ENCODE peak calls at places on chromosomes 4 and X, in nine cellular contexts. G is amygdala; F is tibial artery; T is H4; V is heart right ventricle; J is HT1080; C is fibroblast of villous mesenchyme; K is GDM1; Y is stimulated activated naive CD8-positive, alpha-beta T cell treated with anti-CD3 and anti-CD28 coated beads, Interleukin-15, Interleukin-2, amounts not matched to agents 100 U/mL and 50 U/mL, for 24 hours. N is an unnamed sample.

GRCh38 chrX:121356139-121356849 is 308.9 kb downstream of the GLUD2 start:
- DNase-seq in G (no peak), F (no peak), T (no peak), V (no peak), J (no peak), C (no peak), K (no peak), Y (no peak), N (no peak)

GRCh38 chr4:68907788-68908700 is 43.6 kb downstream of the UGT2A3 start:
- DNase-seq in G (no peak), F (no peak), T (no peak), V (no peak), J (no peak), C (no peak), K (no peak), Y (no peak), N (no peak)

GRCh38 chrX:2614911-2615310 is 76.2 kb upstream of the CD99 start:
- DNase-seq in G (no peak), F (no peak), T (peak), V (peak), J (peak), C (peak), K (no peak), Y (no peak), N (peak)

GRCh38 chr4:148649669-148650331 is 207.6 kb upstream of the NR3C2 start:
- DNase-seq in G (no peak), F (no peak), T (no peak), V (no peak), J (peak), C (no peak), K (no peak), Y (no peak), N (no peak)

GRCh38 chr4:7806724-7807123 is 132.9 kb downstream of the AFAP1 start:
- DNase-seq in G (no peak), F (no peak), T (no peak), V (no peak), J (no peak), C (no peak), K (no peak), Y (no peak), N (no peak)

GRCh38 chr4:26131711-26132110 is 189.1 kb upstream of the RBPJ start:
- DNase-seq in G (no peak), F (no peak), T (no peak), V (no peak), J (no peak), C (no peak), K (no peak), Y (peak), N (no peak)

GRCh38 chr4:113825272-113825671 is 63.7 kb upstream of the CAMK2D start:
- DNase-seq in G (no peak), F (no peak), T (no peak), V (no peak), J (no peak), C (no peak), K (peak), Y (peak), N (no peak)

GRCh38 chr4:123449362-123449761 is 52.8 kb downstream of the SPRY1 start:
- DNase-seq in G (no peak), F (no peak), T (no peak), V (no peak), J (no peak), C (no peak), K (no peak), Y (no peak), N (no peak)

GRCh38 chr4:25128671-25129070 is 31.6 kb downstream of the SEPSECS start:
- DNase-seq in G (no peak), F (no peak), T (no peak), V (no peak), J (no peak), C (peak), K (no peak), Y (no peak), N (no peak)

GRCh38 chr4:27973056-27973455 is 1112.4 kb downstream of the STIM2 start:
- DNase-seq in G (no peak), F (no peak), T (peak), V (no peak), J (no peak), C (peak), K (no peak), Y (no peak), N (no peak)

GRCh38 chr4:175622887-175623286 is 189.2 kb downstream of the GPM6A start:
- DNase-seq in G (no peak), F (no peak), T (no peak), V (no peak), J (no peak), C (no peak), K (no peak), Y (no peak), N (no peak)

GRCh38 chr4:56215901-56216300 is 171.4 kb downstream of the AASDH start:
- DNase-seq in G (no peak), F (no peak), T (peak), V (no peak), J (peak), C (peak), K (peak), Y (no peak), N (no peak)

GRCh38 chr4:55397024-55397520 is 1.3 kb downstream of the TMEM165 start:
- DNase-seq in G (peak), F (no peak), T (no peak), V (peak), J (no peak), C (peak), K (no peak), Y (no peak), N (no peak)

GRCh38 chr4:182188622-182189021 is 54.6 kb upstream of the TENM3 start:
- DNase-seq in G (no peak), F (no peak), T (peak), V (no peak), J (peak), C (no peak), K (no peak), Y (no peak), N (no peak)

GRCh38 chr4:4735136-4735754 is 124.2 kb upstream of the MSX1 start:
- DNase-seq in G (no peak), F (no peak), T (peak), V (no peak), J (no peak), C (no peak), K (no peak), Y (no peak), N (no peak)

GRCh38 chrX:110210417-110211139 is 107.3 kb downstream of the AMMECR1 start:
- DNase-seq in G (no peak), F (no peak), T (peak), V (no peak), J (peak), C (peak), K (no peak), Y (no peak), N (peak)

GRCh38 chrX:17170973-17171372 is 204.0 kb upstream of the NHS start:
- DNase-seq in G (no peak), F (no peak), T (no peak), V (no peak), J (no peak), C (no peak), K (no peak), Y (no peak), N (no peak)

GRCh38 chr4:104940927-104941326 is 205.7 kb upstream of the TET2 start:
- DNase-seq in G (no peak), F (no peak), T (no peak), V (no peak), J (no peak), C (no peak), K (no peak), Y (no peak), N (no peak)

GRCh38 chrX:148417934-148418333 is 82.5 kb upstream of the AFF2 start:
- DNase-seq in G (no peak), F (no peak), T (no peak), V (no peak), J (peak), C (no peak), K (no peak), Y (no peak), N (no peak)

GRCh38 chrX:2894885-2895292 is 34.2 kb downstream of the ARSD start:
- DNase-seq in G (no peak), F (no peak), T (peak), V (no peak), J (no peak), C (peak), K (no peak), Y (no peak), N (no peak)

GRCh38 chr4:76714226-76714625 is 183.7 kb downstream of the SOWAHB start:
- DNase-seq in G (no peak), F (no peak), T (no peak), V (no peak), J (no peak), C (no peak), K (no peak), Y (no peak), N (no peak)

GRCh38 chrX:41128955-41129354 is 43.7 kb downstream of the USP9X start:
- DNase-seq in G (no peak), F (no peak), T (no peak), V (no peak), J (no peak), C (no peak), K (no peak), Y (no peak), N (no peak)

GRCh38 chrX:54180403-54180802 is 2.7 kb downstream of the FAM120C start:
- DNase-seq in G (no peak), F (no peak), T (peak), V (no peak), J (peak), C (peak), K (no peak), Y (no peak), N (no peak)

GRCh38 chr4:57233391-57233790 is 123.2 kb upstream of the IGFBP7 start:
- DNase-seq in G (no peak), F (no peak), T (peak), V (no peak), J (no peak), C (peak), K (no peak), Y (no peak), N (no peak)

GRCh38 chr4:168385142-168385490 is 66.6 kb upstream of the DDX60 start:
- DNase-seq in G (no peak), F (no peak), T (no peak), V (no peak), J (no peak), C (no peak), K (no peak), Y (no peak), N (no peak)

GRCh38 chr4:57425610-57426009 is 315.4 kb upstream of the IGFBP7 start:
- DNase-seq in G (no peak), F (no peak), T (no peak), V (no peak), J (peak), C (no peak), K (no peak), Y (no peak), N (no peak)

GRCh38 chr4:85149656-85150055 is 183.2 kb upstream of the WDFY3 start:
- DNase-seq in G (no peak), F (no peak), T (no peak), V (no peak), J (peak), C (peak), K (no peak), Y (no peak), N (no peak)

GRCh38 chr4:7928711-7929505 is 10.8 kb downstream of the AFAP1 start:
- DNase-seq in G (no peak), F (no peak), T (no peak), V (no peak), J (no peak), C (peak), K (no peak), Y (no peak), N (no peak)

GRCh38 chrX:138858946-138859345 is 147.4 kb upstream of the FGF13 start:
- DNase-seq in G (no peak), F (no peak), T (no peak), V (no peak), J (peak), C (peak), K (no peak), Y (no peak), N (no peak)

GRCh38 chrX:103607385-103608304 is at the start of gene TCEAL3:
- DNase-seq in G (peak), F (peak), T (peak), V (peak), J (peak), C (peak), K (peak), Y (peak), N (no peak)

GRCh38 chr4:124641715-124642380 is 70.7 kb downstream of the ANKRD50 start:
- DNase-seq in G (no peak), F (peak), T (peak), V (peak), J (peak), C (peak), K (no peak), Y (no peak), N (peak)

GRCh38 chrX:36348509-36348908 is 429.0 kb downstream of the CFAP47 start:
- DNase-seq in G (no peak), F (no peak), T (no peak), V (no peak), J (no peak), C (no peak), K (no peak), Y (no peak), N (no peak)

GRCh38 chr4:13917010-13917409 is 289.5 kb upstream of the BOD1L1 start:
- DNase-seq in G (no peak), F (no peak), T (no peak), V (no peak), J (no peak), C (peak), K (no peak), Y (no peak), N (no peak)

GRCh38 chr4:1534076-1534872 is 128.0 kb upstream of the NKX1-1 start:
- DNase-seq in G (no peak), F (no peak), T (no peak), V (no peak), J (no peak), C (no peak), K (no peak), Y (no peak), N (no peak)

GRCh38 chrX:50988649-50989048 is 78.1 kb downstream of the BMP15 start:
- DNase-seq in G (no peak), F (no peak), T (no peak), V (peak), J (peak), C (peak), K (no peak), Y (peak), N (peak)

GRCh38 chr4:41727861-41728570 is 20.5 kb downstream of the PHOX2B start:
- DNase-seq in G (no peak), F (no peak), T (no peak), V (no peak), J (no peak), C (no peak), K (no peak), Y (no peak), N (no peak)

N was measured in glomerular endothelial cell.